ENCODE peak calls at places on chromosomes 13 and 19, in four cellular contexts. Z is GM23248, A is Karpas-422, B is SK-N-SH. D is an unnamed sample. For H3K27me3 and H3K9me2, the result is how much of the 10 kb centered on the place peaks cover.

GRCh38 chr13:40318366-40318765 is 348.1 kb downstream of the FOXO1 start:
- DNase-seq in Z (peak), A (no peak), B (peak), D (no peak)

GRCh38 chr13:76245216-76245615 is 609.1 kb downstream of the LMO7 start:
- DNase-seq in Z (no peak), A (no peak), B (no peak), D (no peak)

GRCh38 chr19:13932911-13933393 is 5.3 kb downstream of the PODNL1 start:
- DNase-seq in Z (no peak), A (no peak), B (peak), D (no peak)

GRCh38 chr19:10228393-10228792 is 2.7 kb downstream of the S1PR2 start:
- DNase-seq in Z (no peak), A (peak), B (no peak), D (no peak)

GRCh38 chr19:47860602-47861297 is 1.7 kb downstream of the TPRX2 start:
- DNase-seq in Z (no peak), A (no peak), B (no peak), D (no peak)

GRCh38 chr13:114140131-114140908 is 7.9 kb upstream of the RASA3 start:
- DNase-seq in Z (no peak), A (no peak), B (no peak), D (no peak)

GRCh38 chr13:109869312-109870237 is 83.2 kb upstream of the IRS2 start:
- DNase-seq in Z (peak), A (no peak), B (peak), D (no peak)

GRCh38 chr13:94435604-94436226 is 43.8 kb downstream of the DCT start:
- DNase-seq in Z (peak), A (peak), B (peak), D (peak)

GRCh38 chr13:62375653-62376052 is 960.0 kb upstream of the PCDH20 start:
- DNase-seq in Z (no peak), A (no peak), B (no peak), D (no peak)

GRCh38 chr13:53012707-53013106 is 15.9 kb upstream of the OLFM4 start:
- DNase-seq in Z (no peak), A (peak), B (no peak), D (peak)

GRCh38 chr13:87398047-87398446 is 273.1 kb upstream of the SLITRK5 start:
- DNase-seq in Z (no peak), A (no peak), B (no peak), D (no peak)

GRCh38 chr19:13958043-13958442 is 5.7 kb downstream of the DCAF15 start:
- DNase-seq in Z (no peak), A (no peak), B (no peak), D (no peak)

GRCh38 chr13:21330126-21330861 is 128.8 kb downstream of the ZDHHC20 start:
- DNase-seq in Z (no peak), A (no peak), B (no peak), D (peak)

GRCh38 chr19:51448011-51448744 is 10.1 kb downstream of the SIGLEC8 start:
- DNase-seq in Z (no peak), A (no peak), B (no peak), D (no peak)

GRCh38 chr13:74305876-74306275 is 171.7 kb upstream of the KLF12 start:
- DNase-seq in Z (peak), A (no peak), B (no peak), D (no peak)

GRCh38 chr19:57068921-57069697 is 50.7 kb upstream of the USP29 start:
- DNase-seq in Z (no peak), A (peak), B (peak), D (no peak)

GRCh38 chr13:95099541-95099940 is 201.7 kb downstream of the ABCC4 start:
- DNase-seq in Z (no peak), A (no peak), B (no peak), D (no peak)

GRCh38 chr19:45276284-45276687 is 25.2 kb downstream of the MARK4 start:
- DNase-seq in Z (peak), A (peak), B (peak), D (no peak)

GRCh38 chr19:10295305-10295846 is 5.6 kb downstream of the ICAM5 start:
- DNase-seq in Z (peak), A (peak), B (peak), D (peak)

GRCh38 chr13:44537238-44537637 is 38.9 kb downstream of the TSC22D1 start:
- DNase-seq in Z (no peak), A (no peak), B (no peak), D (no peak)

GRCh38 chr19:6297202-6297601 is 17.4 kb upstream of the MLLT1 start:
- DNase-seq in Z (no peak), A (no peak), B (no peak), D (peak)

GRCh38 chr19:10871711-10872550 is 578 bp downstream of the CARM1 start:
- DNase-seq in Z (peak), A (peak), B (peak), D (peak)

GRCh38 chr13:27120011-27120410 is 51.6 kb downstream of the USP12 start:
- DNase-seq in Z (peak), A (no peak), B (no peak), D (no peak)

GRCh38 chr19:28603453-28603852 is 609.5 kb downstream of the UQCRFS1 start:
- DNase-seq in Z (no peak), A (no peak), B (no peak), D (peak)

GRCh38 chr13:86945596-86945995 is 725.6 kb upstream of the SLITRK5 start:
- DNase-seq in Z (no peak), A (no peak), B (no peak), D (no peak)

GRCh38 chr19:10535613-10536012 is 8.1 kb upstream of the ATG4D start:
- DNase-seq in Z (no peak), A (peak), B (no peak), D (no peak)

GRCh38 chr19:39558623-39559117 is 18.7 kb upstream of the EID2 start:
- DNase-seq in Z (no peak), A (no peak), B (no peak), D (peak)

GRCh38 chr19:55493052-55493649 is 4.9 kb downstream of the SSC5D start:
- DNase-seq in Z (peak), A (no peak), B (no peak), D (no peak)

GRCh38 chr13:95385808-95386207 is 84.6 kb upstream of the ABCC4 start:
- DNase-seq in Z (peak), A (no peak), B (no peak), D (no peak)

DNA sequence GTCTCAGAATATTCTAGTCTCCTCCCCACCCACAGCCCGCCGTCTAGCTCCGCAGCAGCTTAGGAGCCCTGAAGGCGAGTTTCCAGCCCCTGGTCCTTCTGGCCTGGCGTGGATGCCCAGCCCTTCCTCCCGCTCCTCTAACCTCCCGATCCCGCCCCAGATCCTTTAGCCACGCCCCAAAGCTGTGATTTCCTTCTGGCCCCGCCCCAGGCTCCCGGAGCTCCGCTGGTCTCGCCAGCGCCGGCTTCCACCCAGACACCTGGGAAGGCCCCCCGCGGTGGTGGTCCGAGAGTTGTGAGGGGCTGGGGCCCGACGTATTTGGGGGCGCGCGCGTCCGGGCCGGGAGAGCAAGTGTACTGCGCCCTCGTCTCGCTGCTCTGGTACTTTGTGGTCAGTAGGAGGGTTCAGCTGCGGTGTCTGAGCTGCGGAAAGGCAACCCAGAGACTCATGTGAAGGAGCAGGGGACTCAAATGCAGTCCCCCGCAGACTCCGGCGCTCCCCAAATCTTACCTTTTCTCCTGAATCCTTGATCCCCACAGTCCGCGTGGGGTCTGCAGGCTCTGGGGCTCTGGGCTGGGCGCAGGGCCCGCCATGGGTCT is at the start of gene CGB7:
- DNase-seq in Z (peak), A (no peak), B (peak), D (no peak)
- H3K27me3 ChIP-seq in Z (under half), A (under half), B (under half), D (half or more)

DNA sequence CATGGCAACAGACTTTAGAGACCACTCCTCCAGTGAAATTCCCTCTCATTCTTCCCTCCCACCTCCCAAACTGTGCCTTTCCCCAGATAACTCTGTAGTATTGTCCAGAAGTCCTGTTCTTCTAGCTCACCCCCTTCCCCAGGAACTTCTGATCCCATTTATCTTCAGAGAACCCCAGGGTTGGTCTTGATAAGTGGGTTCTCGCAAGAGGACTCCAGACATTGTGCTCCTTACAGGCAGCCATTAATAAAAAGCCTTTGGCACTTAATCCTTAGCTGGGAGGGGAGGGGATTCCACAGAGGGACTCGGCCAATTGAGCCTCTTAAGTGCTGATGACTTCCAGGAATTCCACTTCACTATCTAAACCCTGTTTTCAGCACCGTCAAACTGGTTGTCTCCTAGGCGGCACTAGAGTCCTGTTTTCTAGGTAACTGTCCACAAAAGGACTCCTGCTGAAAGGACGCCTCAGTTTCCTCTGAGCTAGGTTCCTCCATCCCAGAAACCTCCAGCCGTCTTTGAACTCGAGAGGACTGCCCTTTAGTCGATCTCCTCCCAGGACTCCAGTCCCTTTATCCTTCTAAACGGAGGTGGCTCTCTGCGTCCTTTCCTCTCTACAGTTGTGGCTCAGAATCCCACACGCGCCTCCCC is 2.0 kb downstream of the LTBP4 start:
- DNase-seq in Z (peak), A (peak), B (no peak), D (no peak)
- H3K9me2 ChIP-seq in Z (under half), A (under half), B (under half), D (under half)

DNA sequence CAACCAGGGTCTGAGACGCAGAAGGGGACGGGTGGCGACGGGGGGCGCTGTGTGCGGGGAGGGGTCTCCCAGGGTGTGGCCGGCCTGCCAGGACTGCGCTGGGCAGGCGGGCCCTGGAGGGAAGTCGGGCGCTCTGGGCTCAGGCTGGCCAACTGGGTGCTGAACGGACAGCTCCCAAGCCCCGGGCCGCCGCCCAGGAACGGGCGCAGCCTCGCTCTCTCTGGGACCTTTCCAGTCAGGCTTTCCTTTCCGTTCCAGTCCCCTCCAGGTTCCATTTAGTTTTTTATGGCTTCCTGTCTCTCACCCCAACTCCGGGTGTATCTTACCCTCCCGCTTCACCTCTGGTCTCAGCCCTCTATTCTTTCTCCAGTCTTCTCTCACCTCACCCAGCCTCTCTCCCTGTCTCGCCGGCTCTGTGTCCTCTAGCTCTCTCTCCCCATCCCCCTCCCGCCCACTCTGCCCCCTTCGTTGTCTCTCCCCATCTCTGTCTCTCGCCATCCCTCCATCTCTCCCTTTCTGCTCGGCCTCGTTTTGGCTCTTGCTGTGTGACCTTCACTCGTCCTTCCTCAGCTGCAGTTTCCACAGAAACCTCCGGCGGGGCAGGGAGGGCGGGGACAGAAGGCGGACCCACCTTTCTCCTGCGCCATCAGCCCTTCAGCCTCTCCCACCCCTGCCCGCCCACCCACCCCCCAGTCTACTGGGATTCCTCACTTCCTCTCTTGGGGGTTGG is 3.3 kb upstream of the ATP1A3 start:
- DNase-seq in Z (peak), A (peak), B (peak), D (peak)
- H3K27me3 ChIP-seq in Z (under half), A (under half), B (half or more), D (half or more)

GRCh38 chr13:35879111-35879510 is 252.1 kb downstream of the DCLK1 start:
- DNase-seq in Z (no peak), A (no peak), B (no peak), D (peak)
- H3K9me2 ChIP-seq in Z (under half), A (under half), B (under half), D (under half)

DNA sequence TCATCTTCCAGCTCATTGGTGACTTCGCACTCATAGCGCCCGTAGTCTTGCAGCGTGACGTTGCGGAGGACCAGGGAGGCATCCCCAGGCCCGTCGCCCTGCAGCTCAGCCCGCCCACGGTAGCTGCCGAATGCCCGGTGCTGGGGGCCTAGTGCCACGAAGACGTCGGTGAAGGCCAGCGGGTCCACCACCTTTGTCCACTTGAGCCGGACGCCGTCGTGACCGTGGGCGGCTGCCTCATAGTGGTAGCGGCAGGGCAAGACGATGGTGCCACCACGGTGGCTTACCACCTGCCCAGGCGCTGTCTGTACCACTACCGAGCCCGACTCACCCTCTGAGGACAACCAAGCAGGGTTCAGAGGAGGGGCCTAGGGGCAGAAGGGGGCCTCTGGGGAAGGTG is 12.3 kb downstream of the TM6SF2 start:
- DNase-seq in Z (no peak), A (no peak), B (no peak), D (no peak)
- H3K27me3 ChIP-seq in Z (under half), A (under half), B (under half), D (under half)

DNA sequence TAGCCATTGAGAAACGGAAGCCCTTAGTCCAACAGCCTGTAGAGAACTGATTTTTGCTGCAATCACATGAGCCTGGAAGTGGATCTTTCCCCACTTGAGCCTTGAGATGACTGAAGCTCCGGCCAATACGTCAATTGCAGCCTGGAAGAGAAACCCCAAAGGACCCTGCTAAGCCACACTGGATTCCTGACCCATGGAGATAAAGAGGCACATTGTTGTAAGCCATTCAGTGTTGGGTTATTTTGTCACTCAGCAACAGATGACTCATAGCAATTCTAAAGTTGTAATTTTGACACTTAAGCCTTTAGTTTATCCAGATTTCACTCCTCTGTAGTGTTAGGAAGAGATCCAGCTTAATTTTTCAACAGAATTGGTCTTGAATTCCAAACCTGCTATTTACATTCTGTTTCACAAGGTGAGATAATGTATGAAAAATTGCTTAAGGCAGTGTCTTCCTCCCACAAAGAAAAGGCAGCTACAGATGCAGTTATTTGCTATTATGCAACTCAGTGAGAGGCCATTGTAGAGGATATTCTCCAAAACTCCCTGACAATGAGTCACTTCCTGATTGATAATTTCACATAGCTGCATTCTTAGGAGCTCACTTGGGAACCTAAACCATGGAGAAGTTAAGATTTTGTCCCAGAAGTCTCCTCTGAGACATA is 59.4 kb upstream of the TSHZ3 start:
- DNase-seq in Z (peak), A (no peak), B (no peak), D (no peak)
- H3K9me2 ChIP-seq in Z (under half), A (under half), B (under half), D (under half)

GRCh38 chr13:20171364-20171763 is 10.5 kb upstream of the GJA3 start:
- DNase-seq in Z (no peak), A (no peak), B (no peak), D (no peak)
- H3K27me3 ChIP-seq in Z (under half), A (under half), B (half or more), D (under half)

GRCh38 chr13:31681133-31681532 is 58.2 kb upstream of the RXFP2 start:
- DNase-seq in Z (no peak), A (no peak), B (peak), D (no peak)

GRCh38 chr13:31686660-31687430 is 52.5 kb upstream of the RXFP2 start:
- DNase-seq in Z (peak), A (no peak), B (no peak), D (no peak)
- H3K9me2 ChIP-seq in Z (under half), A (under half), B (under half), D (under half)